ENCODE peak calls at places on chromosomes 4 and X, in four cellular contexts. M is RWPE2, T is AG04449, B is cardiac fibroblast. R is an unnamed sample.

GRCh38 chrX:2463973-2464676 is 36.7 kb downstream of the DHRSX start:
- DNase-seq in M (no peak), T (no peak), B (peak; percentile 17), R (no peak)

GRCh38 chrX:56319165-56319564 is 87.0 kb downstream of the KLF8 start:
- DNase-seq in M (no peak), T (no peak), B (no peak), R (no peak)

GRCh38 chr4:183987529-183987946 is 82.4 kb downstream of the STOX2 start:
- DNase-seq in M (peak; percentile 95), T (peak; percentile 37), B (peak; percentile 82), R (peak; percentile 27)

GRCh38 chr4:6834867-6835266 is 52.3 kb downstream of the KIAA0232 start:
- DNase-seq in M (no peak), T (no peak), B (peak; percentile 14), R (no peak)

GRCh38 chr4:153497091-153497531 is 31.0 kb downstream of the TMEM131L start:
- DNase-seq in M (no peak), T (no peak), B (peak; percentile 47), R (no peak)

GRCh38 chrX:38166478-38167083 is 54.1 kb downstream of the SRPX start:
- DNase-seq in M (no peak), T (no peak), B (peak; percentile 39), R (no peak)

GRCh38 chrX:16196829-16197228 is 29.5 kb downstream of the MAGEB17 start:
- DNase-seq in M (no peak), T (no peak), B (no peak), R (no peak)

GRCh38 chrX:107826286-107827136 is 845 bp downstream of the MID2 start:
- DNase-seq in M (no peak), T (no peak), B (peak; percentile 66), R (no peak)

GRCh38 chr4:145505945-145506344 is 24.3 kb downstream of the SMAD1 start:
- DNase-seq in M (no peak), T (no peak), B (no peak), R (no peak)

DNA sequence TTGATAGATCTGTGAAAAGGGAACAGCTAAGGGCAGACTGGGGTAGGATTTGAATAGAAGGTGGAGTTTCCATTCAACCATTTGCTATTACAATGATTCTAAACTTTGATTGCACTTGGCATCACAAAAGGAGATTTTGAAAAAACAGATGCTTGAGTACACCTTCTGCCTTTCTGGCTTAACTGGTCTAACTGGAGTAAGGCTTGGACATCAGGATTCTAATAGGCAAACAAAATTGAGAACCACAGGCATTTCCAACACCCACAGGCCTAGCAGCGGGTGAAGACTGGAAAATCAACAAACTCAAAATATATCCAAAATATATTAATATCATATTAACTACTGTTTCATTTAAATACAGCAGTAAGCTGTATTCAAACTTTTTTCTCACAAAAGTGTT is 1.9 kb upstream of the VEGFC start:
- DNase-seq in M (no peak), T (no peak), B (no peak), R (no peak)
- H3K4me3 ChIP-seq in M (no peak overlapping the region), T (no peak overlapping the region), B (no peak overlapping the region), R (no peak overlapping the region)

GRCh38 chr4:146585761-146586333 is 52.8 kb upstream of the POU4F2 start:
- DNase-seq in M (no peak), T (peak; percentile 28), B (peak; percentile 54), R (no peak)

GRCh38 chr4:146591986-146592385 is 46.7 kb upstream of the POU4F2 start:
- DNase-seq in M (no peak), T (no peak), B (no peak), R (no peak)

DNA sequence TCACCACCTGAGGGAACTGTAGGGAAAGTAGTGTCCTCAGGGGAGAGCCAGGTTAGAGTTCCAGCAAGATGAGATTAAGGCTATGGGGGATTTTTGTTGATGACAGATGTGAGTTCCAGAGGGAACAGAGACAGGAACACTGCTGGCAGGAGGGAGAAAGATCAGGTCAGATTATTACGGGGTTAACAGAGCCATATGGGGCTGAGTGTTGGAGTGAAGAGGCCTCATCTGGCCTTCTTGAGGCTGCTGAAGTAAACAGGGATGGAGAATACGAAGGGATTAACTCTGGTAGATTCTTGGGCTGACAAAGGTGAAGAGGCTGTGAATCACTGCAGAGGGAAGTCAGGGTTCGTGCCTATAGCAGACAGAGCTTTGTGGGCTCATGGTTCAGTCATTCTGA is 47.9 kb upstream of the POU4F2 start:
- DNase-seq in M (no peak), T (no peak), B (no peak), R (no peak)
- TF ChIP-seq CTCF in M (no peak), T (no peak), B (no peak), R (no peak)

DNA sequence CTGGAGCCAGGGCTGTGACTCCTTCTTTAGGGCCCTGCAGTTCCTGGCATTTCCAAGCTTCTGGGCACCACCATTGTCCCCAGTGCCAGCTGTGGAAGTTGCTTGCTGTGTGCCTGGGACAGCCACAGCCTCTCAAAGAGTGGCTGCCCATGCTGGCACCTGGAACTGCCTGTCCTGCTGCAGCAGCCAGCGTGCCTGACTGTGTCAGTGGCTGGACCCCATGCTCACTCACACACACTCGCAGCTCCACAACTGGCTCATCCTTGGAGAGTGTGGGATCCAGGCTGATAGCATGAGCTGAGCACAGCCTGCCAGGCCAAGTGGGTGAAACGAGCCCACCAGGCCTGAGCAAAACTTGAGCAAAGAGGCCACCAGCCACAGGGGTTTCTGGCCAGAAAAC is 1107.6 kb downstream of the C4orf33 start:
- DNase-seq in M (no peak), T (no peak), B (no peak), R (no peak)
- H3K4me3 ChIP-seq in M (no peak overlapping the region), T (no peak overlapping the region), B (no peak overlapping the region), R (no peak overlapping the region)

GRCh38 chrX:36867143-36867542 is 141.0 kb upstream of the FAM47C start:
- DNase-seq in M (no peak), T (no peak), B (peak; percentile 15), R (peak; percentile 9)
- TF ChIP-seq CTCF in M (peak; percentile 61), T (no peak), B (peak; percentile 3), R (peak; percentile 38)

DNA sequence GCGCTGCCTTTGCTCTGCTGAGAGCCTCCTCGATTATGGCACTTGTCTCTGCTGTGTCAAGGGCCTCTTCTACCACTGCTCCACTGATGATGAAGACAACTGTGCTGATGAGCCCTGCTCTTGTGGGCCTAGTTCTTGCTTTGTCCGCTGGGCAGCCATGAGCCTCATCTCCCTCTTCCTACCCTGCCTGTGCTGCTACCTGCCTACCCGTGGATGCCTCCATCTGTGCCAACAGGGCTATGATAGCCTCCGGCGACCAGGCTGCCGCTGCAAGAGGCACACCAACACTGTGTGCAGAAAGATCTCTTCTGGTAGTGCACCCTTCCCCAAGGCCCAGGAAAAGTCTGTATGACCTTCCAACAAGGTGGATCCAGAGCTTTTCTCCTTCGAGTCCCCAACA is 106.8 kb upstream of the VAMP7 start:
- DNase-seq in M (no peak), T (no peak), B (no peak), R (no peak)
- H3K4me3 ChIP-seq in M (no peak overlapping the region), T (no peak overlapping the region), B (no peak overlapping the region), R (no peak overlapping the region)

GRCh38 chr4:152398060-152398459 is 137.8 kb downstream of the FBXW7 start:
- DNase-seq in M (no peak), T (no peak), B (peak; percentile 35), R (no peak)
- TF ChIP-seq CTCF in M (peak; percentile 78), T (peak; percentile 15), B (peak; percentile 47), R (no peak)

GRCh38 chr4:1244978-1245471 is 3.9 kb downstream of the CTBP1 start:
- DNase-seq in M (peak; percentile 46), T (no peak), B (no peak), R (no peak)
- H3K4me3 ChIP-seq in M (no peak overlapping the region), T (no peak overlapping the region), B (no peak overlapping the region), R (no peak overlapping the region)

GRCh38 chr4:78776729-78777555 is 792 bp downstream of the BMP2K start:
- DNase-seq in M (peak; percentile 65), T (no peak), B (peak; percentile 48), R (no peak)
- TF ChIP-seq CTCF in M (no peak), T (no peak), B (no peak), R (no peak)

DNA sequence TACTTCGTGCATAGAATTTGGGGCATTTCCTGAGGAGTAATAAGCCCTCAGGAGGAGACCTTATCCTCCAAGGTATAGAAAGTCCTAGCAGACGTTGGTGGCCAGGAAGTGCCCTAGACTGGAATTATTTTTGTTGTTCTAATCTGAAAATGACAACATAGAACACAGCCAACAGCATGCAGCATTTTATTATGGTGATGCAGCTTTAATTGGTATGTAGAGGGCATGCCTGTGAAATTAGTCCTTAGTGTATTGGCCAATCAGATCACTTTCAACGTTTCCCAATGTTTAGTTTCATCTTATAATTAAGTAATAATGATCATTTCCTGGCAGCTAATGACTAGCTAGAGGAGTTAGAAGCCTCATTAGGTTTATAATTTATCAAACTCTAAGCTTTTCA is 199.2 kb downstream of the SHROOM3 start:
- DNase-seq in M (no peak), T (peak; percentile 65), B (peak; percentile 64), R (no peak)
- H3K4me3 ChIP-seq in M (no peak overlapping the region), T (no peak overlapping the region), B (no peak overlapping the region), R (no peak overlapping the region)

GRCh38 chrX:121308276-121308805 is 260.9 kb downstream of the GLUD2 start:
- DNase-seq in M (no peak), T (peak; percentile 2), B (peak; percentile 71), R (peak; percentile 55)
- TF ChIP-seq CTCF in M (peak; percentile 39), T (peak; percentile 30), B (peak; percentile 32), R (peak; percentile 64)